ENCODE peak calls at places on chromosomes 1 and 21, in seven cellular contexts. Q is A549, E is esophagus muscularis mucosa, F is tibial nerve, W is stomach, G is HepG2, Z is K562. H is an unnamed sample.

GRCh38 chr1:9600861-9601834 is 12.4 kb downstream of the TMEM201 start:
- DNase-seq in Q (no peak), E (no peak), F (no peak), W (no peak), G (no peak), Z (no peak), H (peak)

GRCh38 chr1:93715529-93716126 is 34.0 kb upstream of the BCAR3 start:
- DNase-seq in Q (no peak), E (no peak), F (no peak), W (no peak), G (no peak), Z (no peak), H (no peak)

GRCh38 chr1:99457381-99458165 is 188.3 kb upstream of the PALMD start:
- DNase-seq in Q (peak), E (no peak), F (no peak), W (no peak), G (no peak), Z (no peak), H (no peak)

GRCh38 chr1:235843458-235843857 is 23.2 kb downstream of the LYST start:
- DNase-seq in Q (peak), E (no peak), F (peak), W (no peak), G (peak), Z (no peak), H (no peak)

GRCh38 chr1:234226106-234226818 is 147.0 kb upstream of the COA6 start:
- DNase-seq in Q (no peak), E (no peak), F (no peak), W (no peak), G (no peak), Z (no peak), H (no peak)

GRCh38 chr1:52474807-52475206 is 70.4 kb downstream of the PRPF38A start:
- DNase-seq in Q (no peak), E (no peak), F (no peak), W (no peak), G (no peak), Z (no peak), H (no peak)

GRCh38 chr1:91811363-91812025 is 74.5 kb downstream of the TGFBR3 start:
- DNase-seq in Q (no peak), E (no peak), F (no peak), W (no peak), G (no peak), Z (no peak), H (no peak)

GRCh38 chr1:208977012-208977411 is 606.5 kb upstream of the CAMK1G start:
- DNase-seq in Q (no peak), E (no peak), F (no peak), W (no peak), G (no peak), Z (no peak), H (no peak)

GRCh38 chr1:186008920-186009737 is 274.9 kb downstream of the HMCN1 start:
- DNase-seq in Q (no peak), E (no peak), F (no peak), W (no peak), G (no peak), Z (no peak), H (no peak)

GRCh38 chr1:115377411-115377810 is 39.4 kb upstream of the NGF start:
- DNase-seq in Q (no peak), E (no peak), F (no peak), W (no peak), G (no peak), Z (no peak), H (no peak)

GRCh38 chr1:18784523-18784833 is 75.0 kb downstream of the TAS1R2 start:
- DNase-seq in Q (no peak), E (no peak), F (no peak), W (no peak), G (no peak), Z (no peak), H (no peak)

GRCh38 chr1:178004926-178005391 is 35.1 kb upstream of the SEC16B start:
- DNase-seq in Q (no peak), E (no peak), F (no peak), W (no peak), G (no peak), Z (no peak), H (no peak)

GRCh38 chr21:37593740-37594471 is 227.3 kb downstream of the DYRK1A start:
- DNase-seq in Q (no peak), E (peak), F (no peak), W (no peak), G (no peak), Z (no peak), H (no peak)

GRCh38 chr1:1349256-1350012 is at the start of gene DVL1:
- DNase-seq in Q (peak), E (no peak), F (peak), W (peak), G (no peak), Z (peak), H (no peak)

GRCh38 chr1:20546637-20547036 is 5.7 kb upstream of the FAM43B start:
- DNase-seq in Q (no peak), E (no peak), F (no peak), W (no peak), G (no peak), Z (no peak), H (no peak)

GRCh38 chr1:151370211-151370911 is 2.1 kb downstream of the SELENBP1 start:
- DNase-seq in Q (no peak), E (no peak), F (no peak), W (peak), G (no peak), Z (peak), H (no peak)

GRCh38 chr21:44658913-44659595 is 1.3 kb downstream of the KRTAP12-3 start:
- DNase-seq in Q (no peak), E (no peak), F (no peak), W (no peak), G (no peak), Z (no peak), H (no peak)

GRCh38 chr1:247357781-247358211 is 26.1 kb upstream of the ZNF496 start:
- DNase-seq in Q (no peak), E (no peak), F (peak), W (no peak), G (no peak), Z (no peak), H (no peak)

GRCh38 chr1:24425446-24425845 is 9.8 kb downstream of the NIPAL3 start:
- DNase-seq in Q (no peak), E (peak), F (no peak), W (no peak), G (no peak), Z (no peak), H (no peak)

GRCh38 chr1:14597343-14598006 is 1.0 kb upstream of the KAZN start:
- DNase-seq in Q (no peak), E (no peak), F (no peak), W (no peak), G (no peak), Z (no peak), H (no peak)

GRCh38 chr1:13583964-13584791 is 546 bp downstream of the PDPN start:
- DNase-seq in Q (no peak), E (no peak), F (no peak), W (no peak), G (no peak), Z (no peak), H (peak)

GRCh38 chr1:30407862-30408580 is 315.4 kb downstream of the MATN1 start:
- DNase-seq in Q (no peak), E (peak), F (no peak), W (peak), G (no peak), Z (no peak), H (peak)

GRCh38 chr21:34582506-34583150 is 32.3 kb downstream of the RCAN1 start:
- DNase-seq in Q (peak), E (no peak), F (no peak), W (no peak), G (peak), Z (peak), H (no peak)

GRCh38 chr1:6123083-6123482 is 57.0 kb downstream of the CHD5 start:
- DNase-seq in Q (no peak), E (no peak), F (no peak), W (no peak), G (no peak), Z (no peak), H (no peak)

GRCh38 chr1:3563125-3563524 is 48.2 kb downstream of the MEGF6 start:
- DNase-seq in Q (no peak), E (no peak), F (no peak), W (no peak), G (no peak), Z (no peak), H (no peak)

GRCh38 chr1:235642021-235642942 is 7.3 kb downstream of the GNG4 start:
- DNase-seq in Q (no peak), E (no peak), F (no peak), W (peak), G (no peak), Z (peak), H (no peak)

GRCh38 chr1:9384751-9385245 is 92.1 kb downstream of the SPSB1 start:
- DNase-seq in Q (peak), E (no peak), F (no peak), W (no peak), G (no peak), Z (no peak), H (no peak)

GRCh38 chr1:9466780-9467755 is 72.2 kb upstream of the SLC25A33 start:
- DNase-seq in Q (peak), E (no peak), F (no peak), W (peak), G (no peak), Z (no peak), H (peak)

GRCh38 chr21:17738171-17738953 is 80.8 kb downstream of the C21orf91 start:
- DNase-seq in Q (no peak), E (no peak), F (no peak), W (peak), G (no peak), Z (no peak), H (no peak)

GRCh38 chr1:187067160-187067559 is 238.4 kb downstream of the PLA2G4A start:
- DNase-seq in Q (no peak), E (no peak), F (no peak), W (peak), G (no peak), Z (no peak), H (no peak)

GRCh38 chr1:201019321-201019977 is 4.1 kb downstream of the KIF21B start:
- DNase-seq in Q (peak), E (no peak), F (peak), W (peak), G (peak), Z (peak), H (no peak)

GRCh38 chr1:84402060-84402459 is 3.8 kb downstream of the DNASE2B start:
- DNase-seq in Q (no peak), E (no peak), F (no peak), W (no peak), G (no peak), Z (no peak), H (no peak)

GRCh38 chr1:115670476-115671175 is 28.9 kb downstream of the VANGL1 start:
- DNase-seq in Q (no peak), E (no peak), F (no peak), W (no peak), G (no peak), Z (no peak), H (no peak)

GRCh38 chr21:38486705-38487104 is 11.6 kb downstream of the ERG start:
- DNase-seq in Q (no peak), E (no peak), F (no peak), W (no peak), G (no peak), Z (no peak), H (no peak)

GRCh38 chr1:43453442-43454269 is at the start of gene HYI:
- DNase-seq in Q (peak), E (peak), F (peak), W (peak), G (no peak), Z (peak), H (peak)
- TF ChIP-seq POLR2A in Q (peak), E (no peak), F (no peak), W (no peak), G (no peak), Z (peak), H (no peak)

DNA sequence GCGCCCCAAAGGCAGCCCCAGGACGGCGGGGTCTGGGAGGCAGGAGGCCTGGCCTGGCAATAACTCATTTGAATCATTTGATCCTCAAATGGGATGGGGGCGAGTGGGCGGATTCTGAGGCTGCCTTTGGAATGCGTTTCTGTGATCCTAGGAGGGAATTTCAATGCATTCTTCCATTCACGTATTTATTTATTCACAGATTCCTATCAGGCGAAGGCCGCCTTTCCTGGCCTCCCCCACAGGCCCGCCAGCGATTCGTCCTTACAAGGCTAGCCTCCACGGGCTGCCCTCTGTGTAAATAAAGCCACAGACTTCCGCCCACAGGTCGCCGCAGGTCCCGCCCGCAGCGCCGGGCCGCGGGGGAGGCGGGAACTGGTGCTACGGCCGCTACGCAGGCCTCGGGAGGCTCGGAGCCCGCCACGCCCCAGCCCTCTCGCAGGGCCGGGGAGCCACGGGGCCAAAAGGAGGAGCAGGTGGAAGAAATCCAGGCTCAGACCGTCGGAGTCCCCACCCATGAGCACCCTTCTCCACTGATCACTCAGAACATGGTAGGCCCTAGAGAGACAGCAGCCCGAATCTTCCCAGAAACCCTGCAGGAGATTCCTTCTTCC is 31.3 kb upstream of the JUN start:
- DNase-seq in Q (peak), E (peak), F (peak), W (peak), G (peak), Z (peak), H (peak)
- TF ChIP-seq EP300 in Q (peak), E (no peak), F (no peak), W (no peak), G (no peak), Z (peak), H (no peak)

GRCh38 chr1:33178836-33179439 is 2.9 kb downstream of the TRIM62 start:
- DNase-seq in Q (no peak), E (no peak), F (no peak), W (no peak), G (no peak), Z (no peak), H (no peak)

GRCh38 chr1:33181038-33181861 is 593 bp downstream of the TRIM62 start:
- DNase-seq in Q (peak), E (peak), F (no peak), W (peak), G (no peak), Z (peak), H (peak)

GRCh38 chr1:33182452-33182851 is 609 bp upstream of the TRIM62 start:
- DNase-seq in Q (no peak), E (peak), F (peak), W (no peak), G (no peak), Z (no peak), H (no peak)

GRCh38 chr1:33181906-33182305 is at the start of gene TRIM62:
- DNase-seq in Q (peak), E (peak), F (peak), W (peak), G (peak), Z (peak), H (peak)

DNA sequence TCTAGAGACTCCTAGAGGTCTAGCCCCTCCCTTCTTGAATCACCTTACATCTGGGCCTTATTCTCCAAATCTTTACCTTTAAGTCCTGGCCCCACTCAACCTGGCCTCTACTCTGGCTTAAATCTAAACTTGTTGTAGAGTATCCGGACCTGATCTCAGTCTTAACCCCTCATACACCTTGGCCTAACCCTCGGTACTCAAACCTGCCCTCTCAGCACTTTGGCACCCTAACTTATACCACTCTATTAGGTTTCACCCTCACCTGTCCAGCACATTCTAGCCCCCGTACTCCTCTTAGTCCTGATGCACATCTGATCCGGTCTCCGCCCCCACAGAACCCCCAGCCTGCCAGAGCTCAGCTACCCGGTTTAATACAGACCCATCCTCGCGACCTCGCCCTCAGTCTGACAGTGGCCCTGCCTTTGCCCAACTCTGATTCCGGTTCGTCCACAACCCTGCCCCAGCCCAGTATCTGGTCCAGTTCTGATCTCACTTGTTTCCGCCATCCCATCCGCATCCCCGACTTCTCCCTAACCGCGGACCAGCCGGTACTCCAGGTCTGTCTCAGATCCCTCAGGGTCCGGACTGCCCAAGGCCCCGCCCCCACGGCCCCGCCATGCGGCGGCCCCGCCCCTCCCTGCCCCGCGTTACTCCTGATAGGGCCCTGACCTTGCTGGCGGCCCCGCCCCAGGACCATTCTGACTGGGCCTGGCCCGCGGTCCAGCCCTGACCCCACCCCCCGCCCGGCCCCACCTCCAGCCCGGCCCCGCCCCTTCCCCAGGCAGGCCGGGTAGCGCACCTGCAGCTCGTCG is 1.4 kb downstream of the TRIM62 start:
- DNase-seq in Q (peak), E (peak), F (peak), W (peak), G (peak), Z (peak), H (peak)
- H3K27ac ChIP-seq in Q (no peak), E (peak), F (peak), W (peak), G (no peak), Z (no peak), H (peak)

GRCh38 chr1:203861379-203862184 is at the start of gene SNRPE:
- DNase-seq in Q (peak), E (peak), F (peak), W (peak), G (peak), Z (peak), H (peak)
- TF ChIP-seq POLR2A in Q (peak), E (peak), F (peak), W (no peak), G (peak), Z (peak), H (peak)

GRCh38 chr1:156006666-156007376 is 13.9 kb downstream of the SSR2 start:
- DNase-seq in Q (no peak), E (no peak), F (no peak), W (no peak), G (no peak), Z (no peak), H (no peak)

GRCh38 chr1:156009404-156009803 is 11.3 kb downstream of the SSR2 start:
- DNase-seq in Q (no peak), E (no peak), F (no peak), W (no peak), G (no peak), Z (no peak), H (no peak)

GRCh38 chr1:156014829-156015228 is 5.9 kb downstream of the SSR2 start:
- DNase-seq in Q (no peak), E (no peak), F (no peak), W (no peak), G (no peak), Z (no peak), H (no peak)

DNA sequence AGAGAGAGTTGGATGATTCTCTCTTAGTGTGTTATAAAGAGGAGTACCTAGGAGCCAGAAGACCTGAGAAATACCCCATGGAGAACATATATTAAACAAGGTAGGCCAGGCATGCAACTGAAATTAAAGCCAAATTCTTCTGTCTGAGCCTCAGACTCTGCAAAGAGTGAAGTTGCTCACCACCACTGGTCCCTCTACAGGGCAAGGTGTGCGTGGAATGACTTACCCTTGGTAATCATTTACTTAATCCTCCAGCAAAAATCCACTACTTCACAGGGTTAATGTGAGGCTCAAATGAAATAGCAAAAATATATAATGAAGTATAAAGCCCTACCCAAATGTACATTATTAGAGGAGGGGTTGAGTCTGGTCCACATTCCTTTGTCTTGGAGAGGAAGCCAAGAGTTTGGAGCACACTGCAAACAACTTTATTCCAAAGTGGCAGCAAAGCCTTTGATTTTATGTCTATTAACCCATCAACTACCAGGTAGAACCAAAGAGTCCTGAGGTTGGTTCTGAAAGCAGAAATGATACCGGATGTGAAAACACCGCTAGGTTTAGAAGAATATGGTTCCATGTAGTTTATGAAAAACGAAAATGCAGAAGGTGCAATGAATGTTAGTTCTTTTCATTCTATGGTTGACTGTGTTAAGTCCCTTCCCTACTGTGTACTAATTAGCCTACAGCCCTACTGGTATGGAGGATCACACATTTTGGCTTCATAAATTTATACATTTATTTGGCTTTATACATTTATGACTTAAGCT is 8.5 kb downstream of the SSR2 start:
- DNase-seq in Q (no peak), E (no peak), F (no peak), W (no peak), G (no peak), Z (no peak), H (no peak)
- TF ChIP-seq EP300 in Q (no peak), E (no peak), F (no peak), W (no peak), G (no peak), Z (no peak), H (no peak)

GRCh38 chr1:106584127-106584526 is 472.3 kb upstream of the PRMT6 start:
- DNase-seq in Q (no peak), E (no peak), F (no peak), W (no peak), G (no peak), Z (no peak), H (no peak)
- H3K27ac ChIP-seq in Q (no peak), E (no peak), F (no peak), W (no peak), G (no peak), Z (no peak), H (no peak)

GRCh38 chr1:205210876-205211838 is at the start of gene DSTYK:
- DNase-seq in Q (peak), E (peak), F (peak), W (peak), G (peak), Z (peak), H (peak)
- TF ChIP-seq POLR2A in Q (peak), E (peak), F (peak), W (peak), G (peak), Z (peak), H (peak)

GRCh38 chr21:42316891-42317290 is 1.7 kb upstream of the TFF3 start:
- DNase-seq in Q (no peak), E (no peak), F (no peak), W (no peak), G (no peak), Z (no peak), H (no peak)
- TF ChIP-seq EP300 in Q (no peak), E (no peak), F (no peak), W (no peak), G (no peak), Z (no peak), H (no peak)

GRCh38 chr1:232943679-232944252 is 6.6 kb upstream of the NTPCR start:
- DNase-seq in Q (no peak), E (peak), F (no peak), W (no peak), G (no peak), Z (no peak), H (no peak)
- H3K27ac ChIP-seq in Q (no peak), E (no peak), F (no peak), W (no peak), G (no peak), Z (no peak), H (no peak)

H was measured in suprapubic skin.